ENCODE peak calls at places on chromosomes 5 and 9, in ten cellular contexts. M, N, L, G, P, E, W, F, J and C are unnamed samples.

GRCh38 chr5:33588654-33589372 is 148.0 kb downstream of the TARS1 start:
- DNase-seq in J (peak), L (no peak), W (no peak), G (peak), E (no peak), P (peak), N (no peak), M (peak), F (peak), C (no peak)

GRCh38 chr5:76816110-76816831 is 2.6 kb upstream of the F2RL1 start:
- DNase-seq in E (no peak), G (no peak), J (no peak), P (no peak), M (no peak), N (no peak), L (no peak), F (no peak), W (no peak), C (no peak)

GRCh38 chr9:136171009-136171800 is 33.7 kb downstream of the LHX3 start:
- DNase-seq in M (no peak), F (peak), W (no peak), P (no peak), N (no peak), G (no peak), J (no peak), L (no peak), E (no peak), C (no peak)

GRCh38 chr5:128674837-128675446 is 136.9 kb upstream of the FBN2 start:
- DNase-seq in F (peak), E (no peak), N (no peak), W (peak), G (peak), M (peak), P (peak), J (peak), L (peak), C (peak)

GRCh38 chr5:102090770-102091169 is 205.3 kb downstream of the SLCO4C1 start:
- DNase-seq in E (no peak), J (no peak), M (no peak), G (no peak), L (no peak), F (peak), N (no peak), P (peak), W (no peak), C (peak)

GRCh38 chr5:171340042-171340441 is 31.0 kb downstream of the TLX3 start:
- DNase-seq in E (no peak), N (no peak), L (no peak), F (no peak), P (no peak), W (no peak), M (no peak), J (no peak), G (no peak), C (no peak)

GRCh38 chr5:65808818-65809217 is 86.8 kb downstream of the NLN start:
- DNase-seq in F (no peak), E (no peak), P (no peak), G (no peak), L (no peak), M (no peak), N (no peak), W (peak), J (no peak), C (no peak)

GRCh38 chr5:91183743-91184142 is 199.4 kb downstream of the ARRDC3 start:
- DNase-seq in N (no peak), L (no peak), P (no peak), E (peak), F (no peak), M (no peak), W (no peak), G (peak), J (peak), C (no peak)

GRCh38 chr9:2679011-2679410 is 38.3 kb upstream of the KCNV2 start:
- DNase-seq in G (no peak), P (no peak), W (no peak), M (no peak), F (no peak), J (no peak), L (no peak), N (no peak), E (no peak), C (no peak)

GRCh38 chr9:34098307-34098706 is 28.2 kb downstream of the DCAF12 start:
- DNase-seq in E (no peak), J (no peak), G (no peak), P (no peak), L (no peak), M (no peak), W (no peak), F (no peak), N (no peak), C (no peak)

GRCh38 chr5:138611295-138612220 is 36.4 kb upstream of the HSPA9 start:
- DNase-seq in G (no peak), N (no peak), J (no peak), P (peak), W (no peak), M (no peak), E (peak), L (no peak), F (peak), C (no peak)

GRCh38 chr5:83589786-83590185 is 118.2 kb downstream of the VCAN start:
- DNase-seq in J (no peak), G (no peak), E (no peak), F (no peak), W (no peak), P (no peak), M (no peak), N (no peak), L (no peak), C (no peak)

GRCh38 chr5:157999696-158000095 is 140.8 kb upstream of the CLINT1 start:
- DNase-seq in F (no peak), N (no peak), P (no peak), E (no peak), G (no peak), J (no peak), M (no peak), W (no peak), L (no peak), C (no peak)

GRCh38 chr5:108749130-108749861 is 1.6 kb downstream of the FER start:
- DNase-seq in W (no peak), J (no peak), M (no peak), P (peak), F (no peak), L (no peak), N (no peak), G (no peak), E (no peak), C (peak)

GRCh38 chr5:9507974-9508373 is 37.9 kb downstream of the SEMA5A start:
- DNase-seq in F (no peak), J (no peak), P (no peak), L (no peak), E (no peak), W (peak), N (no peak), G (no peak), M (no peak), C (no peak)

GRCh38 chr9:87109851-87110250 is 162.5 kb upstream of the GAS1 start:
- DNase-seq in E (no peak), L (no peak), J (no peak), W (peak), N (no peak), M (no peak), G (no peak), F (no peak), P (no peak), C (no peak)

GRCh38 chr5:89723907-89724306 is 685.6 kb downstream of the CETN3 start:
- DNase-seq in N (no peak), M (no peak), P (no peak), G (no peak), L (no peak), F (no peak), J (no peak), W (no peak), E (no peak), C (no peak)

GRCh38 chr9:109923371-109923770 is 143.4 kb downstream of the PALM2AKAP2 start:
- DNase-seq in L (no peak), E (no peak), M (no peak), P (no peak), F (no peak), J (no peak), G (no peak), W (no peak), N (no peak), C (no peak)

GRCh38 chr5:56757077-56757476 is 58.3 kb upstream of the MAP3K1 start:
- DNase-seq in L (no peak), N (no peak), E (no peak), P (no peak), F (no peak), J (peak), M (no peak), W (peak), G (no peak), C (no peak)

GRCh38 chr9:130770679-130771442 is 64.2 kb upstream of the ABL1 start:
- DNase-seq in N (no peak), J (no peak), W (peak), F (no peak), P (peak), E (no peak), G (no peak), M (no peak), L (no peak), C (no peak)

GRCh38 chr5:150574818-150575537 is 65.5 kb upstream of the SYNPO start:
- DNase-seq in L (no peak), F (no peak), M (no peak), P (no peak), G (no peak), N (no peak), J (no peak), E (no peak), W (no peak), C (no peak)

GRCh38 chr9:104895572-104895971 is 32.4 kb downstream of the ABCA1 start:
- DNase-seq in M (peak), E (no peak), J (no peak), N (no peak), P (no peak), W (peak), L (no peak), G (no peak), F (no peak), C (peak)

GRCh38 chr9:105864248-105864898 is 170.0 kb downstream of the TMEM38B start:
- DNase-seq in L (no peak), P (no peak), J (no peak), N (no peak), W (peak), G (no peak), E (no peak), M (no peak), F (no peak), C (no peak)

GRCh38 chr9:107638922-107639321 is 149.4 kb upstream of the KLF4 start:
- DNase-seq in G (peak), J (peak), M (peak), N (no peak), E (peak), L (peak), P (no peak), F (peak), W (peak), C (no peak)
- TF ChIP-seq POLR2A in G (peak), J (no peak), M (peak), N (no peak), E (peak), L (peak), P (no peak), F (no peak), W (peak), C (no peak)

DNA sequence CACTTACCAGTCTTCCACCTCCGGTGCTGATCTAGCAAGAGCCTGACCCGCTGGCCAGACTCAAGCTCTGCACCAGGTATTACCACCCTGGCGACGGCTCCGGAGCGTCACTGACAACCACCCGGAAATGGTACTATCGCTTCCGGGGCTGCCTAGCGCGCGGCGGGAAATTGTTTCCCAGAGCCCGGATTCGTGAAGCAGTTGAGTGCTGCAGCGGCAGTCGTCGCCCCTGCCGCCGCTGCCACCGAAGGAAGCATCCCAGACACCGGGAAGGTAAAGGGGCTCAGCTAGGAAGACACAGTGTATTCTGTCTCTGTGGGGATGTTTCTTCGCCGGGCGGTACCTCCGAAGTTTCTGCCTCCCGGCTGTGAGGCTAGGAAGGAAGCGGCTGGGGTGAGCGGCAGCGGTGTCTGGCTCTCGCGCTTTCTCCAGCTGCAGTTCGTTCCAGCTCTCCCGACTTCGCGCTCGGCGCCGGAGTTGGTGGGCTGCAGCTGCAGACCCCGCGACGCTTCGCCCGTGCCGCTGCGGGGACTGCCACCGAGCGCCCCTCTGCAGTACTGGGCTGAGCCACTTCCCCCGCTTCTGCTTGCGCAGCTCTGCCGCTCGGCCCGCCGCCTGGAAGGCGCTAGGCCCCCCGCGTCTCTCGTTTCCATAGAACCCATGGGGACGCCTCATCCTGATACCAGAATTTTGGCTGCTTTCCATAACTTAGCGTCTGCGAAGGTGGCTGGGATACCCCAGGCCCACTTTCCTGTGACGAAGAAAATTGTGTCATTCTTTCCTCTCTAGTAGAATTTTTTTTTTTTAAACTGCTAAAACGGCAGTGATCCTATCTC is at the start of the genes KIAA0825 and SLF1:
- DNase-seq in F (peak), J (peak), G (peak), P (peak), L (peak), M (peak), E (peak), W (peak), N (peak), C (peak)
- TF ChIP-seq POLR2A in F (no peak), J (no peak), G (peak), P (peak), L (peak), M (peak), E (peak), W (no peak), N (peak), C (peak)

GRCh38 chr9:129608561-129609481 is 12.1 kb downstream of the C9orf50 start:
- DNase-seq in N (no peak), G (peak), M (peak), P (no peak), E (no peak), L (no peak), W (no peak), F (no peak), J (peak), C (no peak)
- TF ChIP-seq POLR2A in N (no peak), G (peak), M (no peak), P (no peak), E (no peak), L (no peak), W (no peak), F (no peak), J (no peak), C (no peak)

DNA sequence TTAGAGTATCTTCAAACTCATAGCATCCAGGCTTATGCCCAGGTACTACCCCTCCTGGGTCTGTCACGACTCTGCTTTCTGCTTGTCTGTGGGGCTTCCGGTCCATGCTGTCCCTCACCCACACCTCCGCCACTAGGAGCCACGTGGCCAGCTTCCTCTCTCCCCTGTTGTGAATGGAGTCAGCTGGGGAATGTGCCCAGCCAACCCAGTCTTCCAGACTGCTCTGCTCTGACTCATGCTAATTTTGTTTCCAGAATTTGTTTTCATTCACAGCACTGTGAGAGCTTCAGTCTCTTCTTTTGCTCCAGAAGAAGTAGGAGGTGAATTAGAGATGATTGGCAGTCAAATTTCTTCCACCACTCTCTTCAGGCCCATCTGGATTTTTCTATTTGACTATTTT is 424.2 kb upstream of the KIF2A start:
- DNase-seq in M (no peak), E (no peak), L (no peak), N (no peak), W (peak), P (no peak), G (no peak), F (no peak), J (no peak), C (no peak)
- TF ChIP-seq POLR2A in M (no peak), E (no peak), L (no peak), N (no peak), W (no peak), P (no peak), G (no peak), F (no peak), J (no peak), C (no peak)